ENCODE peak calls at places on chromosomes 3 and 15, in four cellular contexts. One of them, this sample, is unnamed.

GRCh38 chr15:100601158-100601557 is 826 bp downstream of the LINS1 start:
- DNase-seq in WERI-Rb-1: no peak
- DNase-seq in neural crest cell: no peak
- DNase-seq in CD4-positive, alpha-beta T cell: no peak
- DNase-seq in this sample: no peak

GRCh38 chr3:58051196-58051595 is 43.0 kb downstream of the FLNB start:
- DNase-seq in WERI-Rb-1: no peak
- DNase-seq in neural crest cell: no peak
- DNase-seq in CD4-positive, alpha-beta T cell: no peak
- DNase-seq in this sample: no peak

GRCh38 chr3:71542548-71543370 is 40.8 kb downstream of the FOXP1 start:
- DNase-seq in WERI-Rb-1: no peak
- DNase-seq in neural crest cell: peak
- DNase-seq in CD4-positive, alpha-beta T cell: no peak
- DNase-seq in this sample: no peak

GRCh38 chr15:84969257-84969656 is 12.4 kb upstream of the PDE8A start:
- DNase-seq in WERI-Rb-1: no peak
- DNase-seq in neural crest cell: no peak
- DNase-seq in CD4-positive, alpha-beta T cell: no peak
- DNase-seq in this sample: no peak

GRCh38 chr3:46209751-46210470 is 1.8 kb upstream of the CCR1 start:
- DNase-seq in WERI-Rb-1: no peak
- DNase-seq in neural crest cell: no peak
- DNase-seq in CD4-positive, alpha-beta T cell: no peak
- DNase-seq in this sample: no peak

GRCh38 chr15:99925661-99926461 is 192.6 kb upstream of the LYSMD4 start:
- DNase-seq in WERI-Rb-1: peak
- DNase-seq in neural crest cell: no peak
- DNase-seq in CD4-positive, alpha-beta T cell: peak
- DNase-seq in this sample: no peak

GRCh38 chr3:13023251-13024055 is 49.8 kb downstream of the IQSEC1 start:
- DNase-seq in WERI-Rb-1: peak
- DNase-seq in neural crest cell: no peak
- DNase-seq in CD4-positive, alpha-beta T cell: no peak
- DNase-seq in this sample: peak

GRCh38 chr3:13162550-13163320 is 89.5 kb upstream of the IQSEC1 start:
- DNase-seq in WERI-Rb-1: no peak
- DNase-seq in neural crest cell: no peak
- DNase-seq in CD4-positive, alpha-beta T cell: no peak
- DNase-seq in this sample: peak

GRCh38 chr3:184320099-184320445 is 5.7 kb downstream of the EIF4G1 start:
- DNase-seq in WERI-Rb-1: no peak
- DNase-seq in neural crest cell: no peak
- DNase-seq in CD4-positive, alpha-beta T cell: peak
- DNase-seq in this sample: peak

GRCh38 chr3:115986555-115987207 is 363.4 kb downstream of the GAP43 start:
- DNase-seq in WERI-Rb-1: peak
- DNase-seq in neural crest cell: no peak
- DNase-seq in CD4-positive, alpha-beta T cell: no peak
- DNase-seq in this sample: no peak
- TF ChIP-seq CTCF in WERI-Rb-1: peak
- TF ChIP-seq CTCF in neural crest cell: peak
- TF ChIP-seq CTCF in CD4-positive, alpha-beta T cell: no peak
- TF ChIP-seq CTCF in this sample: peak

DNA sequence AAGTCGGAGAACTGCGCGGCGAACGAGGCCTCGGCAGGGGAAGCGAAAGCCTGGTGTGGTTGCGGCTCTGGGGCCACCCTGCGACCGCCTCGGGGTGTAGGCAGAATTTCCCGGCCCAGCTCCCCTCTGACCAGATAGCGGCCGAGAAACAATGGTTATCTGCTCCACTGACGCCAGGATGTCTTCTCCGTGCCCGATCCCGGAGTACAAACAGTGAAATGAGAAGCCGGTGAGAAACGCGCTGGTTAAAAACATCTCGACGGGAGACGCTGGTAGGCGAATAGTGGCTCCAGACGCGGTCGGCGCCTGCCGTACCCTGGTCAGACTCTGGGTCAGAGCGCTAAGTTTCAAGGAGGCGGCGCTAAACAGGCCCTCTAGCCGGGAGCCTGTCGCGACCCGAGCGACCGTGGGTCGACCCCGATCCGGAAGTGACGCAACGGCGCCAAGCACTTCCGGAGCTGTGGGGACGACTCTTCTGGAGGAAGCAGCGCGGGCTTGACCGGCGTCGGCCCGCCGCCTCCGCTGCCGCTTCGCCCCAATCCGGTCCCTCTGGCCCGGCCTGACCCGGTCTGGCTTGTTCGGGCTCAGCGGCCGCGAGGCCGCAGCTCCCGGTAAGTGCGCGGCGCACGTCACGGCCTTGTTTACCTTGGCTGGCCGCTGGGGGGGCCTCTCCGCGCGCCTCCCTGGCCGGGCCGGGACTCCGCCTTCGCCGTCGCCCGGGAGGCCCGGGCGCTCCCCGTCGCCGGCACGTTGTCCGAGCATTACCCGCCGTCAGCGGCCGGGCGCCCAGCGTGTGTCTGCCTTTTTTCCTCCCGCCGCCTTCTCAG is at the start of gene ARIH2:
- DNase-seq in WERI-Rb-1: peak
- DNase-seq in neural crest cell: peak
- DNase-seq in CD4-positive, alpha-beta T cell: peak
- DNase-seq in this sample: peak
- TF ChIP-seq CTCF in WERI-Rb-1: no peak
- TF ChIP-seq CTCF in neural crest cell: peak
- TF ChIP-seq CTCF in CD4-positive, alpha-beta T cell: no peak
- TF ChIP-seq CTCF in this sample: peak

DNA sequence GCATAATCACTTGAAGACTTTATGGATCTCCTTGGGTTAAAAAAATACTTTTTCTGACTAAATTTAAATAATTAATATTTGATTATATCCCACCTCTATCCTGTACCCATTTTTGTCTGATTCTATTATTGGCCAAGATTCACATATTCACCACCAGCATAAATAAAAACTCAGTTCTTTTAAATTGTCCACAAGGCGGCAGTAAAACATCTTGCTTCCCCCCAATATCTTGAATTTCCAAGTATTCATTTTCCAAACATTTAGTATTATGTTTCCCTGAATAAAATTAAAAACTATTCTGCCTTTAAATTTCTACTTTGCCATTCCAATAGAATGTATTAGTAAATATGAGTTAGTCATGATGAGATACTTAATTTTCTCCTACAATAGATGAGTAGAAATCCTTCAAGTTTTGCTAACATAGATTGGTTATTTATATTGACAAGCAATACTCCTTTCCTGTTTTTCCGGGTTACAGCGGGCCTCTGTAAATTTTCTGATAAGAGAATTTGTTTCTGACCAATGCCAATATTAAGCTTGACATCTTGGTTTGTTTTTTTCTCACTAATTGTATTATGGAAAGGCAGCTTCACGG is 218.7 kb upstream of the MDFIC2 start:
- DNase-seq in WERI-Rb-1: no peak
- DNase-seq in neural crest cell: no peak
- DNase-seq in CD4-positive, alpha-beta T cell: no peak
- DNase-seq in this sample: no peak
- TF ChIP-seq CTCF in WERI-Rb-1: peak
- TF ChIP-seq CTCF in neural crest cell: peak
- TF ChIP-seq CTCF in CD4-positive, alpha-beta T cell: peak
- TF ChIP-seq CTCF in this sample: peak

DNA sequence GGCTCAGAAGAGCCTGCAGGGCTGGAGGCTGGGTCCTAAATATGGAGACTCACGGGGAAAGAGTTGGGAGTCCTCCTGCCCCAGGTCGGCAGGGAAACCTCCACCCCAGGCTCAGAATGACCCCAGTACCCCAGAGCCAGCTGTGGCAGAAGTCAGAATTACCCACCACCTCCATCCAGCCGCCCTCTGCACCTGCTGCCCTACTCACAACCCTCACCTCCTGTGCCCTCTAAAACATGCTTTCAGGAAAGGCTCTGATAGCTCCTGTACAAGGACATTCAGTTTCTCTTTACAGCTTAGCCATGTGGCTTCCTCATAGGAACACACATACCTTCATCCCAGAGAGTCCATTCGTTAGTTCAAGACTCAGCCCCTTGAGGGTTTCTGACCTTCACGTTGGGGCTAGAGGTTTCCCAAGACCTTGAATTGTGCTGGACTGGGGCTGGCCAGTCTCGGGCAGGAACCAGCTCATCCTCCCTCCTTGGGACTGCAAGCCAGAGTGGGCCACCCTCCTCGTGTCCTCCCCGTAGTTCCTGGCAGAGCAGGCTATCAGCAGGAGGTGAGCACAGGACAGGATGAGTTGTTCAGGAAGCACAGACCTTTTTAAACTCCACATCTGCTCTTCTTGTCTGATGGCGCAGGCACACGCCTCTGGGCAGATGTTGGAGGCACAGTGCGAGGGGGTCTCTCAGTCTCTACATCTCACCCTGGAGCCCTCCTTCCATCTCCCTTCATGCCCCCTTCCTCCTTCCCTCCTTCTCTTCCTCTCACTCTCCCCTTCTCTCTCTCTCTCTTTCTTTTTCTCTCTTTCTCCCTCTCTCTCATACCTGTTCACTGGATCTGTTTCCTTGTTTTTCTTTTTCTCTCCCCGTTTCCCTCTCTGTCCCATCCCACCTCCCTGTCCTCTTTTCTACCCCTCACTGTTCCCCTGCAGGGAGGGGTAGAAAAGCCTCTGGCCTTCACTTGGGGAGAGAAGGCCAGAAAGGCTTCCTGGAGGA is 55.9 kb upstream of the NR2C2 start:
- DNase-seq in WERI-Rb-1: no peak
- DNase-seq in neural crest cell: no peak
- DNase-seq in CD4-positive, alpha-beta T cell: no peak
- DNase-seq in this sample: no peak
- TF ChIP-seq CTCF in WERI-Rb-1: no peak
- TF ChIP-seq CTCF in neural crest cell: no peak
- TF ChIP-seq CTCF in CD4-positive, alpha-beta T cell: no peak
- TF ChIP-seq CTCF in this sample: no peak